ENCODE peak calls at places on chromosomes 1 and 21, in ten cellular contexts. One of them, this sample, is unnamed.

GRCh38 chr1:175094626-175095025 is 27.0 kb downstream of the TNN start:
- DNase-seq in GM23248: no peak
- DNase-seq in cardiac muscle cell: no peak
- DNase-seq in mucosa of descending colon: no peak
- DNase-seq in mesenchymal stem cell: no peak
- DNase-seq in AG04449: no peak
- DNase-seq in transverse colon: no peak
- DNase-seq in AG04450: no peak
- DNase-seq in K562: no peak
- DNase-seq in pancreas: no peak
- DNase-seq in this sample: no peak

GRCh38 chr1:36006941-36007500 is 76.1 kb downstream of the AGO3 start:
- DNase-seq in GM23248: no peak
- DNase-seq in cardiac muscle cell: no peak
- DNase-seq in mucosa of descending colon: no peak
- DNase-seq in mesenchymal stem cell: no peak
- DNase-seq in AG04449: no peak
- DNase-seq in transverse colon: no peak
- DNase-seq in AG04450: no peak
- DNase-seq in K562: no peak
- DNase-seq in pancreas: no peak
- DNase-seq in this sample: no peak

GRCh38 chr1:234776875-234777849 is 167.2 kb upstream of the IRF2BP2 start:
- DNase-seq in GM23248: no peak
- DNase-seq in cardiac muscle cell: no peak
- DNase-seq in mucosa of descending colon: no peak
- DNase-seq in mesenchymal stem cell: no peak
- DNase-seq in AG04449: no peak
- DNase-seq in transverse colon: no peak
- DNase-seq in AG04450: no peak
- DNase-seq in K562: peak
- DNase-seq in pancreas: no peak
- DNase-seq in this sample: no peak

GRCh38 chr21:15508554-15508953 is 221.2 kb upstream of the USP25 start:
- DNase-seq in GM23248: no peak
- DNase-seq in cardiac muscle cell: no peak
- DNase-seq in mucosa of descending colon: no peak
- DNase-seq in mesenchymal stem cell: no peak
- DNase-seq in AG04449: no peak
- DNase-seq in transverse colon: no peak
- DNase-seq in AG04450: no peak
- DNase-seq in K562: no peak
- DNase-seq in pancreas: no peak
- DNase-seq in this sample: no peak

GRCh38 chr1:17564458-17565393 is 25.2 kb downstream of the ARHGEF10L start:
- DNase-seq in GM23248: no peak
- DNase-seq in cardiac muscle cell: no peak
- DNase-seq in mucosa of descending colon: peak
- DNase-seq in mesenchymal stem cell: no peak
- DNase-seq in AG04449: no peak
- DNase-seq in transverse colon: peak
- DNase-seq in AG04450: no peak
- DNase-seq in K562: no peak
- DNase-seq in pancreas: peak
- DNase-seq in this sample: no peak

GRCh38 chr1:156673387-156674121 is 3.7 kb downstream of the NES start:
- DNase-seq in GM23248: no peak
- DNase-seq in cardiac muscle cell: peak
- DNase-seq in mucosa of descending colon: no peak
- DNase-seq in mesenchymal stem cell: peak
- DNase-seq in AG04449: no peak
- DNase-seq in transverse colon: no peak
- DNase-seq in AG04450: no peak
- DNase-seq in K562: no peak
- DNase-seq in pancreas: no peak
- DNase-seq in this sample: no peak

GRCh38 chr1:109084563-109085517 is 5.7 kb upstream of the TMEM167B start:
- DNase-seq in GM23248: no peak
- DNase-seq in cardiac muscle cell: no peak
- DNase-seq in mucosa of descending colon: no peak
- DNase-seq in mesenchymal stem cell: peak
- DNase-seq in AG04449: no peak
- DNase-seq in transverse colon: no peak
- DNase-seq in AG04450: no peak
- DNase-seq in K562: no peak
- DNase-seq in pancreas: no peak
- DNase-seq in this sample: peak

GRCh38 chr1:178094752-178095645 is 1.1 kb downstream of the RASAL2 start:
- DNase-seq in GM23248: peak
- DNase-seq in cardiac muscle cell: peak
- DNase-seq in mucosa of descending colon: no peak
- DNase-seq in mesenchymal stem cell: peak
- DNase-seq in AG04449: no peak
- DNase-seq in transverse colon: no peak
- DNase-seq in AG04450: no peak
- DNase-seq in K562: no peak
- DNase-seq in pancreas: no peak
- DNase-seq in this sample: peak

GRCh38 chr1:47337350-47337749 is 3.8 kb downstream of the CMPK1 start:
- DNase-seq in GM23248: no peak
- DNase-seq in cardiac muscle cell: no peak
- DNase-seq in mucosa of descending colon: no peak
- DNase-seq in mesenchymal stem cell: no peak
- DNase-seq in AG04449: no peak
- DNase-seq in transverse colon: no peak
- DNase-seq in AG04450: no peak
- DNase-seq in K562: no peak
- DNase-seq in pancreas: no peak
- DNase-seq in this sample: no peak

GRCh38 chr1:214249651-214250050 is 31.3 kb upstream of the SMYD2 start:
- DNase-seq in GM23248: no peak
- DNase-seq in cardiac muscle cell: no peak
- DNase-seq in mucosa of descending colon: no peak
- DNase-seq in mesenchymal stem cell: no peak
- DNase-seq in AG04449: no peak
- DNase-seq in transverse colon: no peak
- DNase-seq in AG04450: no peak
- DNase-seq in K562: no peak
- DNase-seq in pancreas: no peak
- DNase-seq in this sample: no peak

GRCh38 chr1:31306278-31306677 is 9.4 kb downstream of the ZCCHC17 start:
- DNase-seq in GM23248: peak
- DNase-seq in cardiac muscle cell: peak
- DNase-seq in mucosa of descending colon: no peak
- DNase-seq in mesenchymal stem cell: peak
- DNase-seq in AG04449: peak
- DNase-seq in transverse colon: no peak
- DNase-seq in AG04450: peak
- DNase-seq in K562: no peak
- DNase-seq in pancreas: no peak
- DNase-seq in this sample: peak

GRCh38 chr1:180542113-180542512 is 16.7 kb upstream of the OVAAL start:
- DNase-seq in GM23248: peak
- DNase-seq in cardiac muscle cell: no peak
- DNase-seq in mucosa of descending colon: no peak
- DNase-seq in mesenchymal stem cell: no peak
- DNase-seq in AG04449: no peak
- DNase-seq in transverse colon: no peak
- DNase-seq in AG04450: no peak
- DNase-seq in K562: no peak
- DNase-seq in pancreas: no peak
- DNase-seq in this sample: peak

GRCh38 chr1:76124196-76124595 is 49.6 kb downstream of the ST6GALNAC3 start:
- DNase-seq in GM23248: no peak
- DNase-seq in cardiac muscle cell: no peak
- DNase-seq in mucosa of descending colon: no peak
- DNase-seq in mesenchymal stem cell: no peak
- DNase-seq in AG04449: no peak
- DNase-seq in transverse colon: no peak
- DNase-seq in AG04450: no peak
- DNase-seq in K562: no peak
- DNase-seq in pancreas: no peak
- DNase-seq in this sample: no peak

GRCh38 chr1:72724951-72725863 is 442.9 kb upstream of the NEGR1 start:
- DNase-seq in GM23248: no peak
- DNase-seq in cardiac muscle cell: no peak
- DNase-seq in mucosa of descending colon: no peak
- DNase-seq in mesenchymal stem cell: no peak
- DNase-seq in AG04449: no peak
- DNase-seq in transverse colon: no peak
- DNase-seq in AG04450: no peak
- DNase-seq in K562: no peak
- DNase-seq in pancreas: peak
- DNase-seq in this sample: no peak

GRCh38 chr1:202133016-202133415 is 10.3 kb downstream of the GPR37L1 start:
- DNase-seq in GM23248: no peak
- DNase-seq in cardiac muscle cell: no peak
- DNase-seq in mucosa of descending colon: no peak
- DNase-seq in mesenchymal stem cell: no peak
- DNase-seq in AG04449: no peak
- DNase-seq in transverse colon: no peak
- DNase-seq in AG04450: no peak
- DNase-seq in K562: no peak
- DNase-seq in pancreas: no peak
- DNase-seq in this sample: no peak

GRCh38 chr1:13543451-13543911 is 29.7 kb upstream of the LRRC38 start:
- DNase-seq in GM23248: peak
- DNase-seq in cardiac muscle cell: peak
- DNase-seq in mucosa of descending colon: no peak
- DNase-seq in mesenchymal stem cell: no peak
- DNase-seq in AG04449: no peak
- DNase-seq in transverse colon: no peak
- DNase-seq in AG04450: no peak
- DNase-seq in K562: no peak
- DNase-seq in pancreas: no peak
- DNase-seq in this sample: no peak

GRCh38 chr21:38223893-38224540 is 32.8 kb upstream of the KCNJ15 start:
- DNase-seq in GM23248: no peak
- DNase-seq in cardiac muscle cell: peak
- DNase-seq in mucosa of descending colon: peak
- DNase-seq in mesenchymal stem cell: peak
- DNase-seq in AG04449: no peak
- DNase-seq in transverse colon: no peak
- DNase-seq in AG04450: no peak
- DNase-seq in K562: no peak
- DNase-seq in pancreas: no peak
- DNase-seq in this sample: peak

GRCh38 chr1:186183970-186184628 is 191.0 kb downstream of the TPR start:
- DNase-seq in GM23248: peak
- DNase-seq in cardiac muscle cell: no peak
- DNase-seq in mucosa of descending colon: no peak
- DNase-seq in mesenchymal stem cell: peak
- DNase-seq in AG04449: no peak
- DNase-seq in transverse colon: no peak
- DNase-seq in AG04450: no peak
- DNase-seq in K562: no peak
- DNase-seq in pancreas: no peak
- DNase-seq in this sample: peak

GRCh38 chr1:30785714-30786113 is 28.1 kb upstream of the LAPTM5 start:
- DNase-seq in GM23248: no peak
- DNase-seq in cardiac muscle cell: no peak
- DNase-seq in mucosa of descending colon: no peak
- DNase-seq in mesenchymal stem cell: no peak
- DNase-seq in AG04449: no peak
- DNase-seq in transverse colon: no peak
- DNase-seq in AG04450: no peak
- DNase-seq in K562: no peak
- DNase-seq in pancreas: no peak
- DNase-seq in this sample: no peak

GRCh38 chr1:26999440-26999987 is 6.0 kb downstream of the TRNP1 start:
- DNase-seq in GM23248: peak
- DNase-seq in cardiac muscle cell: peak
- DNase-seq in mucosa of descending colon: no peak
- DNase-seq in mesenchymal stem cell: peak
- DNase-seq in AG04449: peak
- DNase-seq in transverse colon: peak
- DNase-seq in AG04450: peak
- DNase-seq in K562: no peak
- DNase-seq in pancreas: peak
- DNase-seq in this sample: peak
- H3K4me3 ChIP-seq in GM23248: peak
- H3K4me3 ChIP-seq in cardiac muscle cell: no peak
- H3K4me3 ChIP-seq in mucosa of descending colon: no peak
- H3K4me3 ChIP-seq in mesenchymal stem cell: no peak
- H3K4me3 ChIP-seq in AG04449: no peak
- H3K4me3 ChIP-seq in transverse colon: no peak
- H3K4me3 ChIP-seq in AG04450: no peak
- H3K4me3 ChIP-seq in K562: no peak
- H3K4me3 ChIP-seq in pancreas: no peak
- H3K4me3 ChIP-seq in this sample: no peak

GRCh38 chr1:21346304-21347071 is 56.2 kb upstream of the ECE1 start:
- DNase-seq in GM23248: no peak
- DNase-seq in cardiac muscle cell: no peak
- DNase-seq in mucosa of descending colon: peak
- DNase-seq in mesenchymal stem cell: no peak
- DNase-seq in AG04449: no peak
- DNase-seq in transverse colon: no peak
- DNase-seq in AG04450: no peak
- DNase-seq in K562: no peak
- DNase-seq in pancreas: no peak
- DNase-seq in this sample: no peak
- H3K4me3 ChIP-seq in GM23248: peak
- H3K4me3 ChIP-seq in cardiac muscle cell: peak
- H3K4me3 ChIP-seq in mucosa of descending colon: no peak
- H3K4me3 ChIP-seq in mesenchymal stem cell: peak
- H3K4me3 ChIP-seq in AG04449: peak
- H3K4me3 ChIP-seq in transverse colon: no peak
- H3K4me3 ChIP-seq in AG04450: peak
- H3K4me3 ChIP-seq in K562: peak
- H3K4me3 ChIP-seq in pancreas: no peak
- H3K4me3 ChIP-seq in this sample: peak

GRCh38 chr21:17580319-17580718 is 32.4 kb downstream of the BTG3 start:
- DNase-seq in GM23248: no peak
- DNase-seq in cardiac muscle cell: no peak
- DNase-seq in mucosa of descending colon: no peak
- DNase-seq in mesenchymal stem cell: no peak
- DNase-seq in AG04449: no peak
- DNase-seq in transverse colon: no peak
- DNase-seq in AG04450: no peak
- DNase-seq in K562: no peak
- DNase-seq in pancreas: no peak
- DNase-seq in this sample: no peak
- H3K4me3 ChIP-seq in GM23248: no peak
- H3K4me3 ChIP-seq in cardiac muscle cell: no peak
- H3K4me3 ChIP-seq in mucosa of descending colon: no peak
- H3K4me3 ChIP-seq in mesenchymal stem cell: no peak
- H3K4me3 ChIP-seq in AG04449: no peak
- H3K4me3 ChIP-seq in transverse colon: no peak
- H3K4me3 ChIP-seq in AG04450: no peak
- H3K4me3 ChIP-seq in K562: no peak
- H3K4me3 ChIP-seq in pancreas: no peak
- H3K4me3 ChIP-seq in this sample: no peak

DNA sequence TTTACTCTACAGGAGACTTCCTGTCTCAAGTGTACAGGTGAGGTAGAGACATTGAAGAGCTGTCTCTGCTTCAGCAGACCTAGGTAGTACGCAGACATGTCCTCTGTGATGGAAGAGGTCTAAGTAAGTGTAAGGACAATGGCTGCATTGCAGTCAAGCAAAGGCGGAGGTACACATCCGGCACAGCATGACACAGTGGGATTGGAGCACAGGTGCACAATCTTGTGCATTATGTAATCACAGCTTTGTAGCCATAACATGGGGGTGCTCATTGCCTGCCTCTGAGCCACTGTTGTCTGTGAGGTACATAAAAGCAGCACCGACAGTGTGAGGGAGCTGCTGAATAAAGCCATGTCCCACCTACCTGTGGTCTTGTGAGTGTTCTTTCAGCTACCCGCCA is 66.4 kb upstream of the CCDC190 start:
- DNase-seq in GM23248: no peak
- DNase-seq in cardiac muscle cell: no peak
- DNase-seq in mucosa of descending colon: no peak
- DNase-seq in mesenchymal stem cell: no peak
- DNase-seq in AG04449: no peak
- DNase-seq in transverse colon: no peak
- DNase-seq in AG04450: no peak
- DNase-seq in K562: no peak
- DNase-seq in pancreas: no peak
- DNase-seq in this sample: no peak
- H3K4me3 ChIP-seq in GM23248: no peak
- H3K4me3 ChIP-seq in cardiac muscle cell: no peak
- H3K4me3 ChIP-seq in mucosa of descending colon: no peak
- H3K4me3 ChIP-seq in mesenchymal stem cell: no peak
- H3K4me3 ChIP-seq in AG04449: no peak
- H3K4me3 ChIP-seq in transverse colon: no peak
- H3K4me3 ChIP-seq in AG04450: no peak
- H3K4me3 ChIP-seq in K562: no peak
- H3K4me3 ChIP-seq in pancreas: no peak
- H3K4me3 ChIP-seq in this sample: no peak

This sample was measured in choroid plexus epithelial cell.